ENCODE peak calls at places on chromosomes 12 and 14, in ten cellular contexts. S is left cardiac atrium; P is RPMI8226; M is SW 1271; R is H9; N is HCT116; O is stimulated activated CD4-positive, alpha-beta T cell treated with anti-CD3 and anti-CD28 coated beads, Interleukin-2, amount 100 ng/mL, for 24 hours; V is heart right ventricle; Y is IMR-90; J is NCI-H1092. T is an unnamed sample.

GRCh38 chr14:95480109-95480886 is 36.2 kb downstream of the SYNE3 start:
- DNase-seq in J (no peak), O (peak), Y (peak), V (peak), P (no peak), N (no peak), M (no peak), S (peak), R (no peak), T (no peak)

GRCh38 chr14:104334812-104335161 is 196.4 kb downstream of the KIF26A start:
- DNase-seq in M (no peak), N (no peak), P (no peak), Y (no peak), S (no peak), O (no peak), V (no peak), R (no peak), J (no peak), T (no peak)

GRCh38 chr12:47744005-47744651 is 14.6 kb downstream of the RAPGEF3 start:
- DNase-seq in Y (no peak), M (no peak), N (peak), R (peak), P (peak), S (no peak), O (peak), J (peak), V (no peak), T (no peak)

GRCh38 chr12:107929436-107929835 is 154.9 kb downstream of the ASCL4 start:
- DNase-seq in P (peak), V (no peak), N (peak), S (no peak), R (peak), J (no peak), M (no peak), Y (peak), O (no peak), T (no peak)

GRCh38 chr14:74018029-74018703 is 922 bp downstream of the ENTPD5 start:
- DNase-seq in Y (peak), V (no peak), N (no peak), O (no peak), P (no peak), R (no peak), J (no peak), S (no peak), M (no peak), T (no peak)

GRCh38 chr12:46450279-46450748 is 77.7 kb upstream of the SLC38A2 start:
- DNase-seq in J (no peak), R (no peak), V (peak), N (no peak), S (peak), M (no peak), Y (no peak), O (no peak), P (peak), T (no peak)

GRCh38 chr14:75981426-75981825 is 369 bp downstream of the TGFB3 start:
- DNase-seq in M (no peak), P (no peak), Y (no peak), V (no peak), J (peak), S (no peak), O (peak), R (peak), N (no peak), T (peak)

GRCh38 chr14:56176530-56176929 is 58.3 kb downstream of the PELI2 start:
- DNase-seq in M (no peak), N (no peak), P (no peak), Y (no peak), V (no peak), R (no peak), O (no peak), J (no peak), S (no peak), T (no peak)

GRCh38 chr14:65832431-65833253 is 420.1 kb downstream of the FUT8 start:
- DNase-seq in O (no peak), V (no peak), N (no peak), M (no peak), J (no peak), S (no peak), Y (peak), R (no peak), P (no peak), T (no peak)

T was measured in hippocampal formation.